ENCODE peak calls at places on chromosome 1, in five cellular contexts. O is NCI-H82, M is HTR-8/SVneo, I is HFF-Myc, F is T-cell. Q is an unnamed sample.
A peak's percentile ranks its signal among the peaks of the same experiment; 100 is the strongest.

GRCh38 chr1:178713270-178713669 is 11.8 kb upstream of the RALGPS2 start:
- DNase-seq in M (no peak), O (no peak), I (no peak), F (no peak), Q (no peak)

GRCh38 chr1:204887846-204888245 is 17.2 kb downstream of the NFASC start:
- DNase-seq in I (no peak), M (no peak), O (no peak), F (no peak), Q (no peak)

GRCh38 chr1:99662581-99663208 is 16.8 kb downstream of the PALMD start:
- DNase-seq in F (no peak), O (no peak), I (no peak), M (no peak), Q (no peak)

GRCh38 chr1:181655756-181656155 is 172.4 kb downstream of the CACNA1E start:
- DNase-seq in O (no peak), F (no peak), M (no peak), I (no peak), Q (no peak)

GRCh38 chr1:37755290-37755689 is 9.6 kb downstream of the EPHA10 start:
- DNase-seq in O (no peak), M (no peak), F (no peak), I (no peak), Q (no peak)

GRCh38 chr1:200880212-200880611 is 7.4 kb downstream of the GPR25 start:
- DNase-seq in I (no peak), M (no peak), F (no peak), O (no peak), Q (no peak)

GRCh38 chr1:187617776-187618175 is 789.0 kb downstream of the PLA2G4A start:
- DNase-seq in O (peak; percentile 60), I (no peak), M (no peak), F (no peak), Q (no peak)

GRCh38 chr1:220925707-220926106 is 46.5 kb downstream of the HLX start:
- DNase-seq in M (no peak), O (no peak), I (no peak), F (no peak), Q (no peak)

GRCh38 chr1:20242890-20243479 is 47.7 kb upstream of the VWA5B1 start:
- DNase-seq in M (no peak), F (no peak), O (no peak), I (no peak), Q (no peak)

GRCh38 chr1:43071241-43071640 is 100.8 kb downstream of the EBNA1BP2 start:
- DNase-seq in O (no peak), I (no peak), M (no peak), F (no peak), Q (no peak)

GRCh38 chr1:54981466-54981865 is 1.0 kb downstream of the TMEM61 start:
- DNase-seq in F (no peak), I (no peak), M (no peak), O (no peak), Q (no peak)

GRCh38 chr1:53562983-53563379 is 103.8 kb downstream of the DMRTB1 start:
- DNase-seq in M (no peak), O (no peak), I (no peak), F (no peak), Q (no peak)

GRCh38 chr1:103948526-103948925 is 198.8 kb downstream of the AMY1C start:
- DNase-seq in M (no peak), O (no peak), F (no peak), I (no peak), Q (no peak)

GRCh38 chr1:218880484-218881060 is 293.1 kb upstream of the LYPLAL1 start:
- DNase-seq in M (no peak), O (no peak), F (no peak), I (no peak), Q (no peak)

GRCh38 chr1:8822383-8823294 is 5.2 kb upstream of the RERE start:
- DNase-seq in I (peak; percentile 91), F (no peak), M (peak; percentile 76), O (peak; percentile 89), Q (no peak)

GRCh38 chr1:111747282-111747734 is 8.1 kb upstream of the INKA2 start:
- DNase-seq in I (peak; percentile 69), F (no peak), O (peak; percentile 87), M (no peak), Q (no peak)

GRCh38 chr1:54882483-54882882 is 4.5 kb downstream of the DHCR24 start:
- DNase-seq in I (no peak), M (no peak), F (no peak), O (no peak), Q (no peak)

GRCh38 chr1:24641646-24642151 is 1.4 kb upstream of the SRRM1 start:
- DNase-seq in O (no peak), M (no peak), I (no peak), F (peak; percentile 19), Q (no peak)

Q was measured in esophagus squamous epithelium.